ENCODE peak calls at places on chromosomes 3 and 15, in six cellular contexts. One of them, this sample, is unnamed.

GRCh38 chr3:13712682-13713180 is 163.8 kb downstream of the FBLN2 start:
- DNase-seq in colonic mucosa: peak; percentile 6
- DNase-seq in fibroblast of the aortic adventitia: no peak
- DNase-seq in H9: no peak
- DNase-seq in cardiac muscle cell: no peak
- DNase-seq in DND-41: no peak
- DNase-seq in this sample: no peak

GRCh38 chr3:6739288-6739687 is 121.6 kb upstream of the GRM7 start:
- DNase-seq in colonic mucosa: no peak
- DNase-seq in fibroblast of the aortic adventitia: no peak
- DNase-seq in H9: no peak
- DNase-seq in cardiac muscle cell: no peak
- DNase-seq in DND-41: peak; percentile 34
- DNase-seq in this sample: no peak

GRCh38 chr3:12227833-12228232 is 61.0 kb upstream of the PPARG start:
- DNase-seq in colonic mucosa: no peak
- DNase-seq in fibroblast of the aortic adventitia: peak; percentile 88
- DNase-seq in H9: no peak
- DNase-seq in cardiac muscle cell: peak; percentile 92
- DNase-seq in DND-41: no peak
- DNase-seq in this sample: no peak

GRCh38 chr3:157336252-157337009 is 100.2 kb upstream of the PTX3 start:
- DNase-seq in colonic mucosa: no peak
- DNase-seq in fibroblast of the aortic adventitia: no peak
- DNase-seq in H9: no peak
- DNase-seq in cardiac muscle cell: no peak
- DNase-seq in DND-41: no peak
- DNase-seq in this sample: no peak

GRCh38 chr15:31606261-31606669 is 279.6 kb downstream of the KLF13 start:
- DNase-seq in colonic mucosa: no peak
- DNase-seq in fibroblast of the aortic adventitia: peak; percentile 40
- DNase-seq in H9: no peak
- DNase-seq in cardiac muscle cell: no peak
- DNase-seq in DND-41: no peak
- DNase-seq in this sample: no peak

GRCh38 chr3:153029350-153029749 is 132.7 kb upstream of the RAP2B start:
- DNase-seq in colonic mucosa: no peak
- DNase-seq in fibroblast of the aortic adventitia: peak; percentile 46
- DNase-seq in H9: no peak
- DNase-seq in cardiac muscle cell: peak; percentile 76
- DNase-seq in DND-41: no peak
- DNase-seq in this sample: no peak

GRCh38 chr15:30973379-30973778 is 18.0 kb downstream of the MTMR10 start:
- DNase-seq in colonic mucosa: no peak
- DNase-seq in fibroblast of the aortic adventitia: no peak
- DNase-seq in H9: no peak
- DNase-seq in cardiac muscle cell: no peak
- DNase-seq in DND-41: no peak
- DNase-seq in this sample: no peak

GRCh38 chr3:169526246-169526645 is 137.3 kb downstream of the MECOM start:
- DNase-seq in colonic mucosa: no peak
- DNase-seq in fibroblast of the aortic adventitia: peak; percentile 43
- DNase-seq in H9: no peak
- DNase-seq in cardiac muscle cell: no peak
- DNase-seq in DND-41: no peak
- DNase-seq in this sample: no peak

GRCh38 chr3:169241928-169242751 is 421.4 kb downstream of the MECOM start:
- DNase-seq in colonic mucosa: no peak
- DNase-seq in fibroblast of the aortic adventitia: peak; percentile 88
- DNase-seq in H9: peak; percentile 61
- DNase-seq in cardiac muscle cell: peak; percentile 89
- DNase-seq in DND-41: no peak
- DNase-seq in this sample: no peak

GRCh38 chr15:33279613-33280205 is 31.1 kb upstream of the RYR3 start:
- DNase-seq in colonic mucosa: no peak
- DNase-seq in fibroblast of the aortic adventitia: no peak
- DNase-seq in H9: no peak
- DNase-seq in cardiac muscle cell: no peak
- DNase-seq in DND-41: no peak
- DNase-seq in this sample: no peak

GRCh38 chr15:79078763-79079395 is 11.7 kb downstream of the RASGRF1 start:
- DNase-seq in colonic mucosa: no peak
- DNase-seq in fibroblast of the aortic adventitia: no peak
- DNase-seq in H9: no peak
- DNase-seq in cardiac muscle cell: no peak
- DNase-seq in DND-41: no peak
- DNase-seq in this sample: no peak

GRCh38 chr3:169389211-169389924 is 274.1 kb downstream of the MECOM start:
- DNase-seq in colonic mucosa: peak; percentile 32
- DNase-seq in fibroblast of the aortic adventitia: peak; percentile 45
- DNase-seq in H9: no peak
- DNase-seq in cardiac muscle cell: peak; percentile 49
- DNase-seq in DND-41: no peak
- DNase-seq in this sample: no peak

GRCh38 chr15:69044899-69045298 is 30.4 kb downstream of the NOX5 start:
- DNase-seq in colonic mucosa: no peak
- DNase-seq in fibroblast of the aortic adventitia: peak; percentile 56
- DNase-seq in H9: no peak
- DNase-seq in cardiac muscle cell: peak; percentile 76
- DNase-seq in DND-41: no peak
- DNase-seq in this sample: no peak

GRCh38 chr15:77497942-77498361 is 77.3 kb downstream of the HMG20A start:
- DNase-seq in colonic mucosa: no peak
- DNase-seq in fibroblast of the aortic adventitia: peak; percentile 67
- DNase-seq in H9: no peak
- DNase-seq in cardiac muscle cell: peak; percentile 31
- DNase-seq in DND-41: no peak
- DNase-seq in this sample: no peak

GRCh38 chr15:75049392-75049791 is 26.0 kb downstream of the PPCDC start:
- DNase-seq in colonic mucosa: no peak
- DNase-seq in fibroblast of the aortic adventitia: peak; percentile 33
- DNase-seq in H9: no peak
- DNase-seq in cardiac muscle cell: peak; percentile 74
- DNase-seq in DND-41: no peak
- DNase-seq in this sample: no peak

GRCh38 chr15:65910341-65910740 is 41.0 kb downstream of the RAB11A start:
- DNase-seq in colonic mucosa: no peak
- DNase-seq in fibroblast of the aortic adventitia: no peak
- DNase-seq in H9: peak; percentile 12
- DNase-seq in cardiac muscle cell: no peak
- DNase-seq in DND-41: no peak
- DNase-seq in this sample: no peak

GRCh38 chr15:73965094-73965729 is 26.9 kb downstream of the STOML1 start:
- DNase-seq in colonic mucosa: no peak
- DNase-seq in fibroblast of the aortic adventitia: no peak
- DNase-seq in H9: peak; percentile 67
- DNase-seq in cardiac muscle cell: no peak
- DNase-seq in DND-41: peak; percentile 45
- DNase-seq in this sample: peak; percentile 77

GRCh38 chr15:29668120-29668602 is 154.1 kb downstream of the TJP1 start:
- DNase-seq in colonic mucosa: peak; percentile 85
- DNase-seq in fibroblast of the aortic adventitia: peak; percentile 85
- DNase-seq in H9: peak; percentile 91
- DNase-seq in cardiac muscle cell: peak; percentile 94
- DNase-seq in DND-41: peak; percentile 9
- DNase-seq in this sample: peak; percentile 50

GRCh38 chr15:39312984-39313383 is 267.9 kb upstream of the THBS1 start:
- DNase-seq in colonic mucosa: peak; percentile 78
- DNase-seq in fibroblast of the aortic adventitia: no peak
- DNase-seq in H9: no peak
- DNase-seq in cardiac muscle cell: peak; percentile 39
- DNase-seq in DND-41: peak; percentile 4
- DNase-seq in this sample: peak; percentile 26

GRCh38 chr3:128849776-128850542 is 29.5 kb upstream of the ACAD9 start:
- DNase-seq in colonic mucosa: no peak
- DNase-seq in fibroblast of the aortic adventitia: peak; percentile 35
- DNase-seq in H9: no peak
- DNase-seq in cardiac muscle cell: peak; percentile 22
- DNase-seq in DND-41: no peak
- DNase-seq in this sample: peak; percentile 19
- TF ChIP-seq CTCF in colonic mucosa: no peak
- TF ChIP-seq CTCF in fibroblast of the aortic adventitia: peak; percentile 22
- TF ChIP-seq CTCF in H9: peak; percentile 44
- TF ChIP-seq CTCF in cardiac muscle cell: peak; percentile 15
- TF ChIP-seq CTCF in DND-41: no peak
- TF ChIP-seq CTCF in this sample: no peak

GRCh38 chr15:59157840-59158700 is 48.6 kb upstream of the LDHAL6B start:
- DNase-seq in colonic mucosa: no peak
- DNase-seq in fibroblast of the aortic adventitia: no peak
- DNase-seq in H9: no peak
- DNase-seq in cardiac muscle cell: no peak
- DNase-seq in DND-41: no peak
- DNase-seq in this sample: no peak

GRCh38 chr15:59159210-59159609 is 47.4 kb upstream of the LDHAL6B start:
- DNase-seq in colonic mucosa: no peak
- DNase-seq in fibroblast of the aortic adventitia: no peak
- DNase-seq in H9: no peak
- DNase-seq in cardiac muscle cell: no peak
- DNase-seq in DND-41: no peak
- DNase-seq in this sample: no peak

GRCh38 chr15:59154268-59154667 is 49.3 kb downstream of the CCNB2 start:
- DNase-seq in colonic mucosa: no peak
- DNase-seq in fibroblast of the aortic adventitia: peak; percentile 6
- DNase-seq in H9: no peak
- DNase-seq in cardiac muscle cell: no peak
- DNase-seq in DND-41: no peak
- DNase-seq in this sample: no peak

GRCh38 chr15:59158701-59159034 is 48.0 kb upstream of the LDHAL6B start:
- DNase-seq in colonic mucosa: no peak
- DNase-seq in fibroblast of the aortic adventitia: no peak
- DNase-seq in H9: no peak
- DNase-seq in cardiac muscle cell: no peak
- DNase-seq in DND-41: no peak
- DNase-seq in this sample: no peak

GRCh38 chr15:59157398-59157797 is 49.2 kb upstream of the LDHAL6B start:
- DNase-seq in colonic mucosa: no peak
- DNase-seq in fibroblast of the aortic adventitia: no peak
- DNase-seq in H9: no peak
- DNase-seq in cardiac muscle cell: no peak
- DNase-seq in DND-41: no peak
- DNase-seq in this sample: no peak
- TF ChIP-seq CTCF in colonic mucosa: no peak
- TF ChIP-seq CTCF in fibroblast of the aortic adventitia: no peak
- TF ChIP-seq CTCF in H9: no peak
- TF ChIP-seq CTCF in cardiac muscle cell: no peak
- TF ChIP-seq CTCF in DND-41: no peak
- TF ChIP-seq CTCF in this sample: no peak

GRCh38 chr3:53046171-53047170 is 598 bp upstream of the SFMBT1 start:
- DNase-seq in colonic mucosa: peak; percentile 69
- DNase-seq in fibroblast of the aortic adventitia: no peak
- DNase-seq in H9: peak; percentile 87
- DNase-seq in cardiac muscle cell: peak; percentile 29
- DNase-seq in DND-41: peak; percentile 19
- DNase-seq in this sample: peak; percentile 77
- TF ChIP-seq CTCF in colonic mucosa: no peak
- TF ChIP-seq CTCF in fibroblast of the aortic adventitia: peak; percentile 39
- TF ChIP-seq CTCF in H9: peak; percentile 76
- TF ChIP-seq CTCF in cardiac muscle cell: peak; percentile 43
- TF ChIP-seq CTCF in DND-41: peak; percentile 29
- TF ChIP-seq CTCF in this sample: peak; percentile 64

GRCh38 chr3:180594631-180595348 is 7.2 kb upstream of the TTC14 start:
- DNase-seq in colonic mucosa: no peak
- DNase-seq in fibroblast of the aortic adventitia: peak; percentile 85
- DNase-seq in H9: no peak
- DNase-seq in cardiac muscle cell: peak; percentile 36
- DNase-seq in DND-41: no peak
- DNase-seq in this sample: no peak
- TF ChIP-seq CTCF in colonic mucosa: no peak
- TF ChIP-seq CTCF in fibroblast of the aortic adventitia: peak; percentile 70
- TF ChIP-seq CTCF in H9: peak; percentile 70
- TF ChIP-seq CTCF in cardiac muscle cell: peak; percentile 15
- TF ChIP-seq CTCF in DND-41: peak; percentile 66
- TF ChIP-seq CTCF in this sample: no peak

DNA sequence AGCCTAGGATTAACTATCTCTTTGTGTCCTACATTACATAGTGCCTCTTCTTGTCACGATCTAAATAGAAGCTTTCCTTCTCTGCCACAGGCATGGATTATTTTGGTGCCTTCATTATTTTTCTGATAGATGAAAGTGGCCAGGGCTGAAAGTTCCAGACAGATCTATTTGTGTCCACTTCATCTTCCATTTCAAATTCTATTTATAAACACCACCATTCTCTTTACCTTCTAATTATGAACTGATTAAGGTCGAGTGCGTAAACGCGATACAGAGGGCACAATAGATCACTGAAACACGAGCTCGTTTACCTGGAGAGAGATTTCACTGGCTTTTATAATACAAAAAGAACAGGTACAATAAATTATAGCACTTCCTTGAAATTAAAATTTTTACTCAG is 105.0 kb downstream of the EDEM1 start:
- DNase-seq in colonic mucosa: no peak
- DNase-seq in fibroblast of the aortic adventitia: no peak
- DNase-seq in H9: no peak
- DNase-seq in cardiac muscle cell: no peak
- DNase-seq in DND-41: no peak
- DNase-seq in this sample: no peak
- TF ChIP-seq CTCF in colonic mucosa: no peak
- TF ChIP-seq CTCF in fibroblast of the aortic adventitia: no peak
- TF ChIP-seq CTCF in H9: no peak
- TF ChIP-seq CTCF in cardiac muscle cell: no peak
- TF ChIP-seq CTCF in DND-41: no peak
- TF ChIP-seq CTCF in this sample: no peak

This sample was measured in activated CD8-positive, alpha-beta T cell treated with anti-CD3 and anti-CD28 coated beads for 36 hours.